ENCODE peak calls at places on chromosomes 6 and 20, in ten cellular contexts. Q, E, W, J, A, T, F, L, P and H are unnamed samples.

GRCh38 chr6:145836170-145836569 is 21.6 kb upstream of the FBXO30 start:
- DNase-seq in Q (no peak), E (no peak), W (no peak), J (no peak), A (no peak), T (no peak), F (no peak), L (no peak), P (no peak), H (no peak)

GRCh38 chr6:83592770-83593394 is 80.5 kb downstream of the PRSS35 start:
- DNase-seq in Q (peak), E (no peak), W (peak), J (no peak), A (no peak), T (peak), F (peak), L (no peak), P (no peak), H (no peak)

GRCh38 chr20:6700563-6701328 is 66.7 kb upstream of the BMP2 start:
- DNase-seq in Q (no peak), E (peak), W (no peak), J (no peak), A (peak), T (no peak), F (no peak), L (peak), P (peak), H (no peak)

GRCh38 chr6:19312291-19312978 is 524.7 kb upstream of the ID4 start:
- DNase-seq in Q (no peak), E (no peak), W (no peak), J (no peak), A (no peak), T (no peak), F (no peak), L (no peak), P (no peak), H (no peak)

GRCh38 chr6:6393069-6393529 is 72.6 kb upstream of the F13A1 start:
- DNase-seq in Q (no peak), E (no peak), W (no peak), J (no peak), A (no peak), T (no peak), F (no peak), L (no peak), P (no peak), H (no peak)

GRCh38 chr20:18176318-18176785 is 38.7 kb downstream of the KAT14 start:
- DNase-seq in Q (no peak), E (no peak), W (no peak), J (no peak), A (no peak), T (peak), F (peak), L (no peak), P (no peak), H (no peak)

GRCh38 chr20:45338121-45339030 is 9.8 kb downstream of the SDC4 start:
- DNase-seq in Q (no peak), E (no peak), W (no peak), J (no peak), A (no peak), T (no peak), F (peak), L (no peak), P (no peak), H (no peak)

GRCh38 chr6:70124882-70125535 is 177.9 kb downstream of the COL9A1 start:
- DNase-seq in Q (no peak), E (no peak), W (no peak), J (no peak), A (peak), T (no peak), F (no peak), L (no peak), P (no peak), H (no peak)

GRCh38 chr20:37518606-37519507 is 2.2 kb upstream of the NNAT start:
- DNase-seq in Q (no peak), E (peak), W (no peak), J (no peak), A (peak), T (no peak), F (no peak), L (no peak), P (peak), H (peak)

GRCh38 chr20:51326241-51326819 is 216.2 kb downstream of the NFATC2 start:
- DNase-seq in Q (no peak), E (no peak), W (peak), J (no peak), A (peak), T (peak), F (peak), L (no peak), P (peak), H (peak)

GRCh38 chr20:42435230-42435629 is 754.5 kb downstream of the PTPRT start:
- DNase-seq in Q (peak), E (no peak), W (no peak), J (no peak), A (no peak), T (no peak), F (no peak), L (no peak), P (no peak), H (no peak)

GRCh38 chr6:39932386-39932785 is 1.9 kb downstream of the MOCS1 start:
- DNase-seq in Q (no peak), E (no peak), W (no peak), J (no peak), A (no peak), T (no peak), F (no peak), L (no peak), P (no peak), H (no peak)

GRCh38 chr20:56393133-56393472 is 658 bp downstream of the CSTF1 start:
- DNase-seq in Q (no peak), E (no peak), W (peak), J (no peak), A (no peak), T (no peak), F (no peak), L (no peak), P (no peak), H (no peak)

GRCh38 chr6:144151010-144151727 is 852 bp downstream of the STX11 start:
- DNase-seq in Q (peak), E (no peak), W (no peak), J (no peak), A (peak), T (no peak), F (no peak), L (peak), P (peak), H (no peak)

GRCh38 chr6:159203304-159204005 is 34.3 kb downstream of the FNDC1 start:
- DNase-seq in Q (no peak), E (no peak), W (no peak), J (peak), A (no peak), T (no peak), F (no peak), L (no peak), P (no peak), H (no peak)

GRCh38 chr20:31860431-31861345 is 9.6 kb downstream of the DUSP15 start:
- DNase-seq in Q (no peak), E (no peak), W (no peak), J (no peak), A (peak), T (peak), F (no peak), L (no peak), P (no peak), H (no peak)

GRCh38 chr6:106069478-106069877 is 16.7 kb upstream of the PRDM1 start:
- DNase-seq in Q (no peak), E (no peak), W (peak), J (no peak), A (no peak), T (no peak), F (peak), L (peak), P (no peak), H (peak)

GRCh38 chr20:57329608-57330221 is at the start of gene SPO11:
- DNase-seq in Q (no peak), E (no peak), W (peak), J (no peak), A (no peak), T (peak), F (no peak), L (peak), P (no peak), H (no peak)

GRCh38 chr20:54029176-54029575 is 41.2 kb downstream of the BCAS1 start:
- DNase-seq in Q (no peak), E (no peak), W (no peak), J (peak), A (no peak), T (no peak), F (no peak), L (no peak), P (no peak), H (no peak)

GRCh38 chr6:109239192-109239917 is 142.9 kb downstream of the CD164 start:
- DNase-seq in Q (no peak), E (no peak), W (no peak), J (no peak), A (no peak), T (no peak), F (no peak), L (no peak), P (peak), H (no peak)

GRCh38 chr6:26571592-26572296 is 25.0 kb upstream of the ABT1 start:
- DNase-seq in Q (peak), E (no peak), W (peak), J (no peak), A (peak), T (peak), F (peak), L (no peak), P (peak), H (no peak)

GRCh38 chr20:41028359-41029149 is at the start of gene TOP1:
- DNase-seq in Q (peak), E (peak), W (peak), J (peak), A (peak), T (peak), F (peak), L (peak), P (peak), H (peak)

GRCh38 chr6:116764961-116765841 is at the start of gene FAM162B:
- DNase-seq in Q (no peak), E (peak), W (peak), J (no peak), A (peak), T (no peak), F (peak), L (no peak), P (no peak), H (no peak)

GRCh38 chr6:3209114-3210023 is 18.1 kb downstream of the TUBB2B start:
- DNase-seq in Q (peak), E (no peak), W (peak), J (no peak), A (no peak), T (peak), F (peak), L (no peak), P (peak), H (peak)

GRCh38 chr6:163883946-163884345 is 469.4 kb downstream of the QKI start:
- DNase-seq in Q (no peak), E (no peak), W (no peak), J (no peak), A (no peak), T (no peak), F (no peak), L (no peak), P (no peak), H (no peak)

GRCh38 chr20:23507346-23507745 is 16.4 kb downstream of the CST8 start:
- DNase-seq in Q (no peak), E (no peak), W (no peak), J (no peak), A (no peak), T (no peak), F (peak), L (no peak), P (no peak), H (no peak)

GRCh38 chr6:15433517-15433874 is 187.6 kb downstream of the JARID2 start:
- DNase-seq in Q (no peak), E (no peak), W (no peak), J (no peak), A (no peak), T (no peak), F (no peak), L (no peak), P (no peak), H (no peak)

GRCh38 chr6:20069130-20069529 is 143.1 kb downstream of the MBOAT1 start:
- DNase-seq in Q (no peak), E (no peak), W (peak), J (no peak), A (no peak), T (peak), F (no peak), L (no peak), P (no peak), H (no peak)

GRCh38 chr6:137872071-137872470 is 5.0 kb downstream of the TNFAIP3 start:
- DNase-seq in Q (no peak), E (no peak), W (no peak), J (no peak), A (no peak), T (no peak), F (no peak), L (no peak), P (no peak), H (no peak)
- H3K4me3 ChIP-seq in Q (peak), E (no peak), W (no peak), J (peak), A (peak), T (no peak), F (peak), L (peak), P (peak), H (no peak)

DNA sequence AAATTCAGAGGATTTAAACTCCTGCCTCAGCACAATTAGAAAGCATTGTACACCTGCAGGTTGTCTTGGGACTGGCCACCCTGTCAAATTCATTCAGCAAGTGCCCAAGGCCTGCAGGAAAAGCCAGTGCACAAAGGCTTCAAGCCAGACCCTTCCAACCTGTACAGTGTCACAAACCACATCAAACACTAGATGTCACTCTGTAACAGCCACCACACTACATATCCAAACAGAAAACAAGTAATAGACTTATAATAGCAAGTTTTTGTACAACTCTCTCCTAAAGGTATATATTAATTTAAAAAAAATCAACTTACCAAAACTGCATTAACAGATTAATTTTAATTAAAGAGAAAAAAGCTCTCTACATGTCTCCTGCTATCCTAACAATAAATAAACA is 47.6 kb downstream of the RALGAPA2 start:
- DNase-seq in Q (no peak), E (no peak), W (peak), J (no peak), A (no peak), T (no peak), F (peak), L (no peak), P (no peak), H (no peak)
- TF ChIP-seq EP300 in Q (no peak), E (no peak), W (no peak), J (no peak), A (no peak), T (no peak), F (no peak), L (no peak), P (no peak), H (no peak)

GRCh38 chr6:85453052-85453451 is 3.2 kb downstream of the NT5E start:
- DNase-seq in Q (no peak), E (no peak), W (no peak), J (no peak), A (no peak), T (no peak), F (no peak), L (no peak), P (no peak), H (no peak)

GRCh38 chr6:85450578-85450884 is 648 bp downstream of the NT5E start:
- DNase-seq in Q (no peak), E (no peak), W (no peak), J (no peak), A (no peak), T (no peak), F (no peak), L (no peak), P (no peak), H (no peak)

GRCh38 chr6:85452441-85452881 is 2.6 kb downstream of the NT5E start:
- DNase-seq in Q (no peak), E (no peak), W (no peak), J (no peak), A (no peak), T (no peak), F (no peak), L (no peak), P (no peak), H (no peak)

GRCh38 chr6:85453490-85453889 is 3.6 kb downstream of the NT5E start:
- DNase-seq in Q (no peak), E (no peak), W (no peak), J (no peak), A (no peak), T (no peak), F (no peak), L (no peak), P (no peak), H (no peak)

GRCh38 chr6:85451586-85452306 is 1.9 kb downstream of the NT5E start:
- DNase-seq in Q (no peak), E (no peak), W (no peak), J (no peak), A (no peak), T (no peak), F (peak), L (no peak), P (no peak), H (no peak)
- TF ChIP-seq POLR2AphosphoS5 in Q (no peak), E (no peak), W (no peak), J (no peak), A (no peak), T (no peak), F (peak), L (no peak), P (no peak), H (no peak)

GRCh38 chr6:157410088-157410487 is 29.1 kb downstream of the ZDHHC14 start:
- DNase-seq in Q (no peak), E (no peak), W (no peak), J (no peak), A (no peak), T (no peak), F (no peak), L (no peak), P (no peak), H (no peak)
- H3K4me3 ChIP-seq in Q (no peak), E (no peak), W (no peak), J (no peak), A (no peak), T (no peak), F (no peak), L (no peak), P (no peak), H (no peak)

GRCh38 chr20:10219452-10219791 is 792 bp downstream of the SNAP25 start:
- DNase-seq in Q (no peak), E (peak), W (peak), J (peak), A (peak), T (peak), F (no peak), L (no peak), P (peak), H (peak)
- TF ChIP-seq EP300 in Q (no peak), E (no peak), W (no peak), J (no peak), A (no peak), T (no peak), F (peak), L (no peak), P (no peak), H (no peak)

GRCh38 chr6:137233561-137234504 is 14.6 kb upstream of the IFNGR1 start:
- DNase-seq in Q (no peak), E (no peak), W (no peak), J (no peak), A (no peak), T (no peak), F (peak), L (peak), P (no peak), H (no peak)
- TF ChIP-seq POLR2AphosphoS5 in Q (no peak), E (no peak), W (no peak), J (no peak), A (peak), T (no peak), F (no peak), L (peak), P (peak), H (peak)